ENCODE peak calls at places on chromosome 16, in ten cellular contexts. B is GM23338; R is CD8-positive, alpha-beta T cell; S is thoracic aorta; X is CD8-positive, alpha-beta memory T cell; G is upper lobe of left lung; W is tibial artery; I is MM.1S; U is endothelial cell of umbilical vein; A is IMR-90. E is an unnamed sample.

GRCh38 chr16:10526962-10527361 is 53.4 kb downstream of the EMP2 start:
- DNase-seq in B (no peak), R (no peak), S (no peak), X (no peak), G (no peak), W (no peak), I (no peak), U (no peak), A (no peak), E (no peak)

GRCh38 chr16:47461598-47462266 is 601 bp downstream of the PHKB start:
- DNase-seq in B (peak), R (no peak), S (no peak), X (peak), G (no peak), W (no peak), I (peak), U (peak), A (peak), E (no peak)

GRCh38 chr16:87922250-87922871 is 14.0 kb downstream of the CA5A start:
- DNase-seq in B (no peak), R (no peak), S (no peak), X (no peak), G (no peak), W (no peak), I (no peak), U (no peak), A (no peak), E (no peak)

GRCh38 chr16:68086336-68086821 is 1.2 kb downstream of the NFATC3 start:
- DNase-seq in B (peak), R (no peak), S (no peak), X (no peak), G (no peak), W (no peak), I (peak), U (peak), A (peak), E (no peak)

GRCh38 chr16:26344976-26345375 is 653.2 kb downstream of the HS3ST4 start:
- DNase-seq in B (no peak), R (no peak), S (no peak), X (no peak), G (no peak), W (no peak), I (no peak), U (no peak), A (no peak), E (no peak)

GRCh38 chr16:53056528-53056881 is 1.7 kb downstream of the CHD9 start:
- DNase-seq in B (no peak), R (no peak), S (no peak), X (no peak), G (peak), W (peak), I (no peak), U (peak), A (peak), E (no peak)

GRCh38 chr16:80836846-80837245 is 32.4 kb upstream of the CDYL2 start:
- DNase-seq in B (no peak), R (no peak), S (no peak), X (no peak), G (no peak), W (no peak), I (no peak), U (peak), A (no peak), E (no peak)

GRCh38 chr16:65305588-65305987 is 183.7 kb upstream of the CDH11 start:
- DNase-seq in B (no peak), R (no peak), S (no peak), X (no peak), G (no peak), W (no peak), I (no peak), U (no peak), A (no peak), E (no peak)

GRCh38 chr16:75244844-75245758 is 6.3 kb downstream of the BCAR1 start:
- DNase-seq in B (peak), R (no peak), S (peak), X (no peak), G (peak), W (peak), I (no peak), U (peak), A (peak), E (no peak)

GRCh38 chr16:10594312-10594950 is 14.0 kb upstream of the EMP2 start:
- DNase-seq in B (no peak), R (no peak), S (no peak), X (no peak), G (peak), W (no peak), I (no peak), U (no peak), A (no peak), E (no peak)

GRCh38 chr16:56038564-56039098 is 152.7 kb upstream of the GNAO1 start:
- DNase-seq in B (no peak), R (no peak), S (no peak), X (no peak), G (no peak), W (no peak), I (no peak), U (no peak), A (no peak), E (no peak)

GRCh38 chr16:1825864-1826690 is 548 bp downstream of the HAGH start:
- DNase-seq in B (peak), R (peak), S (no peak), X (no peak), G (peak), W (peak), I (peak), U (peak), A (peak), E (no peak)

GRCh38 chr16:88921603-88921995 is 55.1 kb upstream of the PABPN1L start:
- DNase-seq in B (no peak), R (no peak), S (no peak), X (no peak), G (peak), W (no peak), I (no peak), U (peak), A (no peak), E (no peak)

GRCh38 chr16:67456383-67457140 is 24.4 kb downstream of the ATP6V0D1 start:
- DNase-seq in B (peak), R (no peak), S (peak), X (no peak), G (no peak), W (peak), I (no peak), U (no peak), A (peak), E (no peak)

GRCh38 chr16:58730724-58731370 is 3.3 kb downstream of the GOT2 start:
- DNase-seq in B (no peak), R (no peak), S (no peak), X (no peak), G (no peak), W (no peak), I (no peak), U (no peak), A (no peak), E (no peak)

GRCh38 chr16:35730251-35730650 is 2270.8 kb downstream of the TP53TG3F start:
- DNase-seq in B (no peak), R (no peak), S (no peak), X (no peak), G (no peak), W (no peak), I (no peak), U (no peak), A (no peak), E (no peak)

GRCh38 chr16:56371383-56371937 is 53.9 kb downstream of the AMFR start:
- DNase-seq in B (no peak), R (no peak), S (no peak), X (no peak), G (no peak), W (no peak), I (no peak), U (no peak), A (no peak), E (no peak)

GRCh38 chr16:78196527-78196926 is 97.1 kb downstream of the WWOX start:
- DNase-seq in B (no peak), R (no peak), S (no peak), X (no peak), G (no peak), W (no peak), I (no peak), U (no peak), A (no peak), E (no peak)

GRCh38 chr16:67000384-67001158 is 12.2 kb downstream of the CES4A start:
- DNase-seq in B (peak), R (peak), S (no peak), X (peak), G (peak), W (peak), I (no peak), U (peak), A (no peak), E (peak)

GRCh38 chr16:74064120-74064735 is 232.4 kb upstream of the PSMD7 start:
- DNase-seq in B (no peak), R (no peak), S (no peak), X (no peak), G (no peak), W (no peak), I (no peak), U (no peak), A (peak), E (no peak)

GRCh38 chr16:88030498-88030897 is 79.3 kb downstream of the BANP start:
- DNase-seq in B (no peak), R (no peak), S (no peak), X (no peak), G (no peak), W (no peak), I (no peak), U (no peak), A (no peak), E (no peak)

GRCh38 chr16:88116121-88116900 is 165.1 kb downstream of the BANP start:
- DNase-seq in B (no peak), R (no peak), S (no peak), X (no peak), G (peak), W (no peak), I (no peak), U (no peak), A (peak), E (no peak)

GRCh38 chr16:1416521-1416941 is 2.0 kb upstream of the UNKL start:
- DNase-seq in B (no peak), R (no peak), S (no peak), X (no peak), G (no peak), W (no peak), I (no peak), U (no peak), A (no peak), E (no peak)

GRCh38 chr16:84482001-84482891 is 22.2 kb downstream of the MEAK7 start:
- DNase-seq in B (no peak), R (no peak), S (no peak), X (no peak), G (peak), W (no peak), I (no peak), U (peak), A (no peak), E (no peak)

GRCh38 chr16:11361751-11362742 is 16.8 kb downstream of the RMI2 start:
- DNase-seq in B (no peak), R (no peak), S (no peak), X (peak), G (no peak), W (no peak), I (peak), U (no peak), A (no peak), E (no peak)

GRCh38 chr16:87713469-87714229 is 52.1 kb downstream of the KLHDC4 start:
- DNase-seq in B (no peak), R (peak), S (no peak), X (peak), G (no peak), W (no peak), I (no peak), U (no peak), A (no peak), E (peak)

GRCh38 chr16:12423151-12423550 is 380.5 kb downstream of the CPPED1 start:
- DNase-seq in B (no peak), R (no peak), S (no peak), X (no peak), G (no peak), W (no peak), I (no peak), U (no peak), A (no peak), E (no peak)

GRCh38 chr16:557463-558297 is 2.5 kb upstream of the PRR35 start:
- DNase-seq in B (no peak), R (no peak), S (no peak), X (no peak), G (no peak), W (no peak), I (no peak), U (no peak), A (no peak), E (no peak)

DNA sequence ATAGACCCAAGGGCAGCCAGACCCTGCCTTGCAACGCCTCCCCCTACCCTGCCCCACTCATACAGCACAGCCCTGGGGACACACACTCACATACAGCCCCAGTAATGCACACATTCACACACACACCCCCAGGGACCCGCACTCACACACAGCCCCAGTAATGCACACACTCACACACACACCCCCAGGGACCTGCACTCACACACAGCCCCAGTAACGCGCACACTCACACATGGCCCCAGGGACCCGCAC is 3.1 kb downstream of the CCDC102A start:
- DNase-seq in B (no peak), R (no peak), S (no peak), X (no peak), G (no peak), W (no peak), I (no peak), U (no peak), A (no peak), E (no peak)
- H3K4me3 ChIP-seq in B (no peak), R (no peak), S (peak), X (no peak), G (no peak), W (peak), I (no peak), U (no peak), A (no peak), E (no peak)

DNA sequence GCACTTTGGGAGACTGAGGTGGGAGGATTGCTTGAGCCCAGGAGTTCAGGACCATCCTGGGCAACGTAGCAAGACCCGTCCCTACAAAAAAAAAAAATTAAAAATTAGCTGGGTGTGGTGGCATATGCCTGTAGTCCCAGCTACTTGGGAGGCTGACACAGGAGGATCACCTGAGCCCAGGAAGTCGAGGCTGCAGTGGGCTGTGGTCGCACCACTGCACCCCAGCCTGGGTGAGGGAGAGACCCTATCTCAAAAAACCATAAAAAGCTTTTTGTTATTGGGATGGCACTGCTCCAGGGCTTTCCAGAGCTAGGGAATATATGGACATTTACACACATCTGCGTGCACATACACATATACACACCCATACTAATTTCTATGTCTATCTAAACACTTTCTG is 8.1 kb upstream of the ARMC5 start:
- DNase-seq in B (no peak), R (no peak), S (no peak), X (no peak), G (no peak), W (no peak), I (no peak), U (no peak), A (no peak), E (no peak)
- H3K27ac ChIP-seq in B (no peak), R (no peak), S (no peak), X (no peak), G (no peak), W (peak), I (no peak), U (no peak), A (no peak), E (no peak)

DNA sequence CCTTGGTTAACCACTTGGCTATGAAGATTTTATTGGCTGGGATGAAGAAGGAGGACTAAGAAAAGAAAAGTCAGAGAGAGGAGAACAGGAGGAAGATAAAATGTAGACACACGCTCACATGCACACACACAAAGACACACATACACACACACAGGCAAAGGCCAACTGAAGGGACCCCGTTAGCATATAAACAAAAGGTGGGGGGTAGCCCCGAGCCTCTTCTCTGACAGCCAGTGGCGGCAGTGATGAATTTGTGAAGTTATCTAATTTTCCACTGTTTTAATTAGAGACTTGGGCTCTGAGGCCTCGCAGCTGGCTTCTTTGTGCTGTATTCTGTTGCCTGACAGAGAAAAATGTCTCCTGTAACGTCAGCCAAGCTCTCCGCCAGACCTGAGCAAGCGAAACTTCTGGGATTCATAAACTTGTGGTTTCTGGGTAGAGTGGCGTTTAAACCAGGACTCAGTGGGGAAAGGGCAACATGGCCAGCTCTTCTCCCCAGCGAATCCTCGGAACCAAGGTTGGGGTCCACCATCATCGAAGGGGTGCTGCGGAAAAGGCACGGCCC is 113.9 kb upstream of the FOXF1 start:
- DNase-seq in B (no peak), R (no peak), S (no peak), X (no peak), G (no peak), W (no peak), I (no peak), U (no peak), A (peak), E (no peak)
- H3K4me3 ChIP-seq in B (no peak), R (no peak), S (no peak), X (no peak), G (no peak), W (no peak), I (no peak), U (no peak), A (peak), E (no peak)

DNA sequence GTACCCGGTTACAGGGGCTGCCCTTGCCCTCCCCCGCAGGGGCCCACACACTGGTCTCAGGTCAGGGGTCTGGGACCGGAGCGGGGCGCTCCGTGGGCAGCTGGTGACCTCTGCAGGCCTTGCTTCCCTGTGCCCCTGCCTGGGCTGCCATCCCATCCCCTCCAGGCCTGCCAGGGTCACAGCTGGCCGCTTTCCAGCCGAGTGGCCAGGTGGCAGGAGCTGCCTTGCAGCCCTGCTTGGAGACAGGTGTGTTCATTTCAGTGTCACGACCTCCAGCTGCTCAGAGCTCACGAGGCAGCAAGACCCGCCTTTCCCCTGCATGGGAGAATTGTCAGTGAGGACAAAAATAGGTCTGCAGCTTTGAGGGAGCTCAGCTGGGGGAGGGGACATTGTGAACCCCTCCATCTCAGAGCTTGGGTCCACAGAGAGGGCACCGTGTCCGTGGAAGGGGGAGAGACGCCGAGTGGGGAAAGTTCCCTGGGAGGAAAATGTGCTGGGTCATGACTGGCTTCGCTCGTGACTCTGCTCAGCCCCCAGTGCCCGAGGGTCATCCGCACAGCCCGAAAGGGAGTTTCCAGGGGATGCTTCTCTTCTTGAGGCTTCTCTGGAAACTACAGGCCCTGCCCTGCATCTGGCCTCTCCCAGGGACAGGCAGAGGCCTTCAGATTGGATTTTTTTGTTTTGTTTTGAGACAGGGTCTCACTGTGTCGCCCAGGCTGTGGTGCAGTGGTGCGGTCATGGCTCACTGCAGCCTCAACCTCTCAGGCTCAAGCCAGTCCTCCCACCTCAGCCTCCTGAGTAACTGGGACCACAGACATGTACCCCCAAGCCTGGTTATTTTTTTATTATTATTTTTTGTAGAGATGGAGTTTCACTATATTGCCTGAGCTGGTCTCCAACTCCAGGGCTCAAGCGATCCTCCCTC is 10.0 kb upstream of the GSE1 start:
- DNase-seq in B (no peak), R (no peak), S (no peak), X (no peak), G (no peak), W (no peak), I (no peak), U (no peak), A (no peak), E (no peak)
- H3K27ac ChIP-seq in B (no peak), R (no peak), S (no peak), X (no peak), G (no peak), W (no peak), I (no peak), U (no peak), A (no peak), E (no peak)

GRCh38 chr16:71426880-71427615 is 14.8 kb downstream of the TLE7 start:
- DNase-seq in B (no peak), R (no peak), S (no peak), X (no peak), G (no peak), W (no peak), I (no peak), U (no peak), A (no peak), E (no peak)

GRCh38 chr16:71424626-71425025 is 17.2 kb downstream of the TLE7 start:
- DNase-seq in B (no peak), R (no peak), S (no peak), X (no peak), G (no peak), W (no peak), I (no peak), U (no peak), A (no peak), E (no peak)

GRCh38 chr16:71428385-71428784 is 13.5 kb downstream of the TLE7 start:
- DNase-seq in B (no peak), R (no peak), S (no peak), X (no peak), G (no peak), W (no peak), I (no peak), U (no peak), A (no peak), E (no peak)

GRCh38 chr16:71425746-71426068 is 16.1 kb downstream of the TLE7 start:
- DNase-seq in B (no peak), R (no peak), S (no peak), X (no peak), G (no peak), W (no peak), I (no peak), U (no peak), A (no peak), E (no peak)

DNA sequence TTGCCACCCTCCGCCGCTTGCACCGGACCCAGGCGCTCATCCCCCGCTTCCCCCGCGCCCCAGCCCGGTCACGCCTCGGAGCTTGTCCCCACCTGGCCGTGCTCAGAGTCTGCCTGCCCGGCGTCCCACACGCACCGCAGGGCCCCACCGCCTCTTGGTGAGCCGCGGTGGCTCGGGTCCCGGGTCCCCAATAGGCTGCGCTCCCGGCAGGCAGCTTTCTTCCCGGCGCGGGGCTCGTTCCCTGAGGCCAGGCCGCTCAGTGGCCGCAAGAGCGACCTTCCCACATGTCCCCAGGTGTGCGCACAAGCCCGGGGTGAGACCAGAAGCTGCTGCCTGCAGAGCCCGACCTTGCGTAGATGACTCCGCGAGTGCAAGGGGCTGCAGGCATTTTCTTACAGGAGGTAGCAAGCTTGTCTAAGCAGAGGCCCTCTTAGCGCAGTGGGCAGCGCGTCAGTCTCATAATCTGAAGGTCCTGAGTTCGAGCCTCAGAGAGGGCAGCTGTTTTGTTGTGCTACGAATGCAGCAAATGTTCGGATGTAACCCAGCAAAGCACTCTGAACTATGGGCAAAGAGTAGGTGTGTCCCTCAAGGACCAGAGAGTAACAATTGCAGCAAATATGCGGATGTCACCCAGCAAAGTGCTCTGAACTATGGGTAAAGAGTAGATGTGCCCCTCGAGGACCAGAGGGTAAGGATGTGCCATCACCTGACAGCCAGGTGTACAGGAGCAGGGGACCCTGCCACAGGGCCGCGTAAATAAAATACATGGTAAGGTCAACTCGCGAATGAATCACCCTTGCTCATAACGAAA is 15.6 kb downstream of the TLE7 start:
- DNase-seq in B (peak), R (no peak), S (no peak), X (peak), G (peak), W (no peak), I (no peak), U (peak), A (peak), E (no peak)
- H3K4me3 ChIP-seq in B (peak), R (no peak), S (no peak), X (no peak), G (peak), W (no peak), I (no peak), U (peak), A (peak), E (no peak)